ENCODE peak calls at places on chromosomes 4 and X, in four cellular contexts. L, W, K and O are unnamed samples.

GRCh38 chr4:26916195-26916594 is 55.6 kb downstream of the STIM2 start:
- DNase-seq in K (no peak), L (no peak), W (no peak), O (no peak)

GRCh38 chrX:97898798-97899197 is 1015.1 kb downstream of the RPA4 start:
- DNase-seq in L (no peak), K (no peak), W (no peak), O (no peak)

GRCh38 chr4:82447886-82448285 is 17.5 kb downstream of the ENOPH1 start:
- DNase-seq in L (no peak), W (no peak), K (no peak), O (no peak)

GRCh38 chrX:151458824-151459223 is 61.8 kb downstream of the VMA21 start:
- DNase-seq in K (no peak), W (no peak), L (no peak), O (no peak)

GRCh38 chr4:128787509-128788311 is 21.8 kb upstream of the JADE1 start:
- DNase-seq in K (no peak), W (no peak), L (no peak), O (no peak)

GRCh38 chrX:46168254-46168653 is 377.0 kb downstream of the ZNF674 start:
- DNase-seq in W (peak; percentile 55), L (no peak), K (no peak), O (no peak)

GRCh38 chr4:168221298-168221697 is 97.3 kb downstream of the DDX60 start:
- DNase-seq in W (no peak), L (no peak), K (no peak), O (peak; percentile 57)

GRCh38 chr4:145481942-145482208 is 222 bp downstream of the SMAD1 start:
- DNase-seq in W (no peak), K (no peak), L (no peak), O (no peak)